ENCODE peak calls at places on chromosome 7, in five cellular contexts. One of them, this sample, is unnamed. For H3K4me1, the result is how much of the 10 kb centered on the place peaks cover.

GRCh38 chr7:107889992-107890391 is 991 bp upstream of the DLD start:
- DNase-seq in mammary epithelial cell: no peak
- DNase-seq in esophagus squamous epithelium: no peak
- DNase-seq in neural progenitor cell: no peak
- DNase-seq in heart left ventricle: no peak
- DNase-seq in this sample: no peak

GRCh38 chr7:2104107-2104710 is 128.5 kb downstream of the MAD1L1 start:
- DNase-seq in mammary epithelial cell: no peak
- DNase-seq in heart left ventricle: peak
- DNase-seq in esophagus squamous epithelium: no peak
- DNase-seq in neural progenitor cell: peak
- DNase-seq in this sample: peak

GRCh38 chr7:925601-926000 is 28.9 kb downstream of the ADAP1 start:
- DNase-seq in esophagus squamous epithelium: no peak
- DNase-seq in heart left ventricle: no peak
- DNase-seq in mammary epithelial cell: no peak
- DNase-seq in neural progenitor cell: no peak
- DNase-seq in this sample: peak

GRCh38 chr7:78006063-78006755 is 207.6 kb downstream of the PHTF2 start:
- DNase-seq in esophagus squamous epithelium: no peak
- DNase-seq in mammary epithelial cell: no peak
- DNase-seq in heart left ventricle: no peak
- DNase-seq in neural progenitor cell: peak
- DNase-seq in this sample: no peak

GRCh38 chr7:77855371-77856083 is 57.0 kb downstream of the PHTF2 start:
- DNase-seq in heart left ventricle: peak
- DNase-seq in esophagus squamous epithelium: no peak
- DNase-seq in mammary epithelial cell: no peak
- DNase-seq in neural progenitor cell: no peak
- DNase-seq in this sample: peak

GRCh38 chr7:92325173-92325572 is 79.4 kb downstream of the ANKIB1 start:
- DNase-seq in neural progenitor cell: no peak
- DNase-seq in mammary epithelial cell: no peak
- DNase-seq in esophagus squamous epithelium: no peak
- DNase-seq in heart left ventricle: no peak
- DNase-seq in this sample: no peak

GRCh38 chr7:23349484-23350157 is 50.5 kb downstream of the MALSU1 start:
- DNase-seq in mammary epithelial cell: peak
- DNase-seq in neural progenitor cell: peak
- DNase-seq in esophagus squamous epithelium: no peak
- DNase-seq in heart left ventricle: no peak
- DNase-seq in this sample: no peak

GRCh38 chr7:100708395-100708794 is 2.5 kb downstream of the POP7 start:
- DNase-seq in neural progenitor cell: no peak
- DNase-seq in esophagus squamous epithelium: no peak
- DNase-seq in mammary epithelial cell: no peak
- DNase-seq in heart left ventricle: no peak
- DNase-seq in this sample: no peak

GRCh38 chr7:129257168-129257567 is 32.3 kb downstream of the AHCYL2 start:
- DNase-seq in mammary epithelial cell: no peak
- DNase-seq in heart left ventricle: no peak
- DNase-seq in esophagus squamous epithelium: no peak
- DNase-seq in neural progenitor cell: no peak
- DNase-seq in this sample: no peak

GRCh38 chr7:28203498-28204240 is 23.1 kb upstream of the JAZF1 start:
- DNase-seq in neural progenitor cell: no peak
- DNase-seq in esophagus squamous epithelium: no peak
- DNase-seq in mammary epithelial cell: no peak
- DNase-seq in heart left ventricle: no peak
- DNase-seq in this sample: no peak
- H3K4me1 ChIP-seq in neural progenitor cell: under half
- H3K4me1 ChIP-seq in esophagus squamous epithelium: under half
- H3K4me1 ChIP-seq in mammary epithelial cell: under half
- H3K4me1 ChIP-seq in heart left ventricle: under half
- H3K4me1 ChIP-seq in this sample: under half

GRCh38 chr7:13282377-13282980 is 595.0 kb downstream of the ARL4A start:
- DNase-seq in esophagus squamous epithelium: no peak
- DNase-seq in neural progenitor cell: peak
- DNase-seq in heart left ventricle: no peak
- DNase-seq in mammary epithelial cell: no peak
- DNase-seq in this sample: no peak
- TF ChIP-seq CTCF in esophagus squamous epithelium: peak
- TF ChIP-seq CTCF in neural progenitor cell: peak
- TF ChIP-seq CTCF in heart left ventricle: no peak
- TF ChIP-seq CTCF in mammary epithelial cell: no peak
- TF ChIP-seq CTCF in this sample: peak

DNA sequence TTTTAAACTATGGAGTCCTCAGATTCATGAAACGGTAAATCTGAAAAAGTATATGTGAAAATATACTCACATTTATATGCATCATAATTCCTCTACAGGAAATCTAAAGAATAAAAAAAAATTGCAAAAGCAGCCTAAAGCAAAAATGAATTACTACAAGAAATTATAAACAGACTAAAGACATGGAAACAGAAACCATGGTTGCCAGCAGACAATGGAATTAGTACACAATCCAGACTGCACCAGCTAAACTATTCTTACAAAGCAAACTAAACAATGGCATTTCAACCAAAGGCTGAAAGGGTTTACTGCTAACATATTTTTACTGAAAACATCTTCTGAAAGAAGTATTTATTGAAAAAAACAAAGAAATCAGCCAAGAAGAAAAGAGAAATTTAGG is 51.6 kb downstream of the COL28A1 start:
- DNase-seq in heart left ventricle: no peak
- DNase-seq in mammary epithelial cell: no peak
- DNase-seq in esophagus squamous epithelium: no peak
- DNase-seq in neural progenitor cell: no peak
- DNase-seq in this sample: no peak
- H3K4me1 ChIP-seq in heart left ventricle: under half
- H3K4me1 ChIP-seq in mammary epithelial cell: under half
- H3K4me1 ChIP-seq in esophagus squamous epithelium: under half
- H3K4me1 ChIP-seq in neural progenitor cell: under half
- H3K4me1 ChIP-seq in this sample: under half

DNA sequence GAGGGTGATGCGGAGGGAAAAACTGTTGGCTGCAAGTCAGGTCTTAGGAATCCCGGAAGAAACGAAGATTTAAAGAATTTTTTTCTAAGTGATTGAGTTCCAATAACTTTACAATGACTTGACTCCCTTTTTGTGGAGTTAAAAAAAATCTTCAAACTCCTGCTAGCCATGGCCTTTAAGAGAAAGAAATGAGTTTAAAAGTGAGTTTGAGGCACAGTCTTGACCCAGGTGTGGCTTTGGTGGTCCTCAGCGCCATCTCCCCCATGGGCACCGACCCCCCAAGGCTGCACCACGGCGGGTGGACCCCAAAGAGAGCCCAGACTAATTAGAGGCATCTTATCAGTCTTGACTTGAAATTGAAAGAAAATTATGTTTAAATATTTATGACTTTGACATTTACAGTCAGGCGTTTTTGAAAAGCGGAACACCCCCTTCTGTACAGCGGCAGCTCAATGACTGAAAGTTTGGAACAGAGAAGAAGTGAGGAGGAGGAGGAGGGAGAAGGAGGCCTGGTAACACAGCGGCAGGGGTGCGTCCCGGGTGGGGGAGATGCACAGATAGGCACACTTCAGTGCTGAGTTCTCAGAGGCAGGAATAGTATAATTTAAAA is 349.6 kb downstream of the DNAJB6 start:
- DNase-seq in esophagus squamous epithelium: no peak
- DNase-seq in mammary epithelial cell: no peak
- DNase-seq in neural progenitor cell: peak
- DNase-seq in heart left ventricle: no peak
- DNase-seq in this sample: no peak
- TF ChIP-seq CTCF in esophagus squamous epithelium: no peak
- TF ChIP-seq CTCF in mammary epithelial cell: no peak
- TF ChIP-seq CTCF in neural progenitor cell: no peak
- TF ChIP-seq CTCF in heart left ventricle: no peak
- TF ChIP-seq CTCF in this sample: no peak

GRCh38 chr7:46933596-46933995 is 648.3 kb downstream of the TNS3 start:
- DNase-seq in heart left ventricle: no peak
- DNase-seq in esophagus squamous epithelium: no peak
- DNase-seq in mammary epithelial cell: peak
- DNase-seq in neural progenitor cell: no peak
- DNase-seq in this sample: no peak
- H3K4me1 ChIP-seq in heart left ventricle: under half
- H3K4me1 ChIP-seq in esophagus squamous epithelium: under half
- H3K4me1 ChIP-seq in mammary epithelial cell: under half
- H3K4me1 ChIP-seq in neural progenitor cell: under half
- H3K4me1 ChIP-seq in this sample: under half

DNA sequence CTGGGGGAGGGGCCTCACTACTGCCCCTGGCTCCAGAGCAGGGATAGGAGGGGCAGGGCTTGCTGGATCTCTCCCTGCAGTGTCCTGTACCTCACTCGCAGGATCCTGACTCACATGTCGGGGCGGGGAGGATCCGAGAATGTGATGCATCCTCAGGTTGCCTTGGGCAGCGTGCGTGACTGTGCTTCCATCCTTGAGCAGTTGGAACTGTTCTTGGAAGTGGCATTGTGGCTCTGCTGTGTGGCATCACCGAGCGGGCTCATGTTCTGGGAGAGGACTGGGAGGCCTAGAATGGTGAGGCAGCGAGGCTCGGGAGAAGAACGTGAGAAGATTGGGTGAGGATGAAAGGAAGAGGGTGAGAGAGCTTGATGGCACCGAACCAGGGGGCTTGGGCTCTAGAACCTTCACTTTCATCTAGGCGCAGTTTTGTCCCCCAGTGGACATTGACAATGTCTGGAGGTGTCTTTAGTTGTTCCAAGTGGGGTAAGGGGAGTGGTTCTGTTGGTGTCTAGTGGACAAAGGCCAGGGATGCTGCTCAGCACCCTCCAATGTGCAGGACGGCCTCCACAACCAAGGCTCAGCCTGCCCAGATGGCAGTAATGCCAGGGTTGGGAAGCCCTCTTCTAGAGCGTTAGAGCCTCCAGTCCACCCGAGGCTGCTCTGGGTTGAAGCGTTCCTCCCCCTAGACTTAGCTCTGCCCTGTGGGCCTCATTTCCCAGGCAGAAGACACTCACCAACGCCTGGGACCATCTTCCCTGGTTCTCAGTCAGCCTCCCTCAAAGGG is 8.4 kb downstream of the RARRES2 start:
- DNase-seq in neural progenitor cell: no peak
- DNase-seq in heart left ventricle: no peak
- DNase-seq in esophagus squamous epithelium: no peak
- DNase-seq in mammary epithelial cell: no peak
- DNase-seq in this sample: no peak
- TF ChIP-seq CTCF in neural progenitor cell: no peak
- TF ChIP-seq CTCF in heart left ventricle: no peak
- TF ChIP-seq CTCF in esophagus squamous epithelium: no peak
- TF ChIP-seq CTCF in mammary epithelial cell: no peak
- TF ChIP-seq CTCF in this sample: no peak

GRCh38 chr7:50446542-50446960 is 3.6 kb downstream of the FIGNL1 start:
- DNase-seq in heart left ventricle: no peak
- DNase-seq in mammary epithelial cell: peak
- DNase-seq in esophagus squamous epithelium: no peak
- DNase-seq in neural progenitor cell: no peak
- DNase-seq in this sample: no peak
- H3K4me1 ChIP-seq in heart left ventricle: under half
- H3K4me1 ChIP-seq in mammary epithelial cell: under half
- H3K4me1 ChIP-seq in esophagus squamous epithelium: under half
- H3K4me1 ChIP-seq in neural progenitor cell: under half
- H3K4me1 ChIP-seq in this sample: under half

GRCh38 chr7:45580053-45580872 is 6.1 kb downstream of the ADCY1 start:
- DNase-seq in esophagus squamous epithelium: no peak
- DNase-seq in mammary epithelial cell: no peak
- DNase-seq in heart left ventricle: no peak
- DNase-seq in neural progenitor cell: peak
- DNase-seq in this sample: no peak
- TF ChIP-seq CTCF in esophagus squamous epithelium: no peak
- TF ChIP-seq CTCF in mammary epithelial cell: peak
- TF ChIP-seq CTCF in heart left ventricle: no peak
- TF ChIP-seq CTCF in neural progenitor cell: peak
- TF ChIP-seq CTCF in this sample: no peak

GRCh38 chr7:116804459-116804858 is 57.9 kb upstream of the CAPZA2 start:
- DNase-seq in neural progenitor cell: no peak
- DNase-seq in mammary epithelial cell: no peak
- DNase-seq in heart left ventricle: no peak
- DNase-seq in esophagus squamous epithelium: no peak
- DNase-seq in this sample: no peak

GRCh38 chr7:116809636-116810266 is 52.6 kb upstream of the CAPZA2 start:
- DNase-seq in heart left ventricle: no peak
- DNase-seq in mammary epithelial cell: peak
- DNase-seq in neural progenitor cell: peak
- DNase-seq in esophagus squamous epithelium: no peak
- DNase-seq in this sample: peak

GRCh38 chr7:116805100-116805544 is 57.3 kb upstream of the CAPZA2 start:
- DNase-seq in neural progenitor cell: no peak
- DNase-seq in heart left ventricle: peak
- DNase-seq in esophagus squamous epithelium: no peak
- DNase-seq in mammary epithelial cell: no peak
- DNase-seq in this sample: no peak

GRCh38 chr7:116807011-116807560 is 55.3 kb upstream of the CAPZA2 start:
- DNase-seq in esophagus squamous epithelium: no peak
- DNase-seq in heart left ventricle: no peak
- DNase-seq in neural progenitor cell: no peak
- DNase-seq in mammary epithelial cell: no peak
- DNase-seq in this sample: no peak

DNA sequence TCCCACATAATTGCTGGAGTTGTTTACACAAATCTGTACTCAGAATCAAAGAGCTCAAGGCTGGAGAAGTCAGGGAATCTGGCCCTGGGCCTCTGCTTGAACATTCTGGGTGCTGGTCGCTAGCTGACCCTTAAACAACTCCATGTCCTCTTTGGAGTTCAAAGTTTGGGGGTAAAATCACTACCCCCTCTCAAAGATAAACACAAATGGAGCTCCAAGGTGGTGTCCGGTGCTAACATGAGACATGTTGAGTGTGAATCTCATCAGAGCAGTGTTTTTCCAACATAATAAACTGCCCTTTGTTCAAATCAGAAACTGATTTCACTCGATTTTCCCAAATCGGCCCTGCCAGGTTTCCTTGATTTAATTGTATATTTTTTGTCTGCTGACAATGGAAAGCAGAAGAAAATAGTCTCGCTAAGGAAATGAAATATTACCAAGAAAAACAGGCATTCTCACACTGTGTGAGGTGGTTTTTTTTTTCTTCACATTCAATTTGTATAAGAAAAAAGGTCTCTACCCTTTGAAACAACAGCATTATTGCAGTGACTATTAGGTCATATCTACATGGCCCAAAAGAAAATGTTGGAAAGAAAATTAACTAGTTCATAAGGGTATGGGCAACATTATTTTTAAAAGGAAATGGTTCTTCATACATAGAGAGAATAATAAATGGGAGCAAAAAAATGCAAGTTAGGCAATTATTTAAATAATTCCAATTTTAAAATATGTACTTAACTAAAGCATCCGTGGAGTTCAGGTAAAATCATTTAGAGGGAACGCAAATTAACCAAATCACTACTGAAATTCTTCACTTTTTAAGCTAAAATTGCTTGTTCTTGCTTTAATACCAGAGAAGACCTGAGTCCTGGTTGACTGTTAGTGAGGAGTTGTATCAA is 56.1 kb upstream of the CAPZA2 start:
- DNase-seq in esophagus squamous epithelium: no peak
- DNase-seq in heart left ventricle: no peak
- DNase-seq in mammary epithelial cell: no peak
- DNase-seq in neural progenitor cell: no peak
- DNase-seq in this sample: no peak
- H3K4me1 ChIP-seq in esophagus squamous epithelium: under half
- H3K4me1 ChIP-seq in heart left ventricle: under half
- H3K4me1 ChIP-seq in mammary epithelial cell: under half
- H3K4me1 ChIP-seq in neural progenitor cell: under half
- H3K4me1 ChIP-seq in this sample: under half

This sample was measured in body of pancreas.